ENCODE peak calls at places on chromosomes 2 and 18, in four cellular contexts. One of them, this sample, is unnamed.

GRCh38 chr2:174683392-174683759 is 80.9 kb downstream of the CHRNA1 start:
- DNase-seq in stimulated activated naive B cell treated with anti-CD40 and anti-IgM and Interleukin-4, amounts not matched to agents 10 μg/mL and 1 μg/mL and 100 μg/mL, for 72 hours: no peak
- DNase-seq in ELR: peak; percentile 67
- DNase-seq in psoas muscle: no peak
- DNase-seq in this sample: no peak

GRCh38 chr2:105712981-105713596 is 31.6 kb upstream of the NCK2 start:
- DNase-seq in stimulated activated naive B cell treated with anti-CD40 and anti-IgM and Interleukin-4, amounts not matched to agents 10 μg/mL and 1 μg/mL and 100 μg/mL, for 72 hours: no peak
- DNase-seq in ELR: peak; percentile 67
- DNase-seq in psoas muscle: no peak
- DNase-seq in this sample: no peak

GRCh38 chr2:67854103-67854502 is 208.7 kb downstream of the C1D start:
- DNase-seq in stimulated activated naive B cell treated with anti-CD40 and anti-IgM and Interleukin-4, amounts not matched to agents 10 μg/mL and 1 μg/mL and 100 μg/mL, for 72 hours: no peak
- DNase-seq in ELR: no peak
- DNase-seq in psoas muscle: no peak
- DNase-seq in this sample: no peak

GRCh38 chr2:28398101-28398834 is 5.6 kb downstream of the FOSL2 start:
- DNase-seq in stimulated activated naive B cell treated with anti-CD40 and anti-IgM and Interleukin-4, amounts not matched to agents 10 μg/mL and 1 μg/mL and 100 μg/mL, for 72 hours: no peak
- DNase-seq in ELR: peak; percentile 39
- DNase-seq in psoas muscle: peak; percentile 69
- DNase-seq in this sample: no peak

GRCh38 chr18:32010124-32010745 is 8.4 kb upstream of the RNF125 start:
- DNase-seq in stimulated activated naive B cell treated with anti-CD40 and anti-IgM and Interleukin-4, amounts not matched to agents 10 μg/mL and 1 μg/mL and 100 μg/mL, for 72 hours: no peak
- DNase-seq in ELR: peak; percentile 10
- DNase-seq in psoas muscle: no peak
- DNase-seq in this sample: no peak

GRCh38 chr2:27079233-27080139 is 1.1 kb downstream of the EMILIN1 start:
- DNase-seq in stimulated activated naive B cell treated with anti-CD40 and anti-IgM and Interleukin-4, amounts not matched to agents 10 μg/mL and 1 μg/mL and 100 μg/mL, for 72 hours: no peak
- DNase-seq in ELR: no peak
- DNase-seq in psoas muscle: peak; percentile 18
- DNase-seq in this sample: no peak

GRCh38 chr2:8710951-8711350 is 29.1 kb downstream of the ID2 start:
- DNase-seq in stimulated activated naive B cell treated with anti-CD40 and anti-IgM and Interleukin-4, amounts not matched to agents 10 μg/mL and 1 μg/mL and 100 μg/mL, for 72 hours: no peak
- DNase-seq in ELR: no peak
- DNase-seq in psoas muscle: no peak
- DNase-seq in this sample: no peak

GRCh38 chr2:241320394-241320793 is 4.7 kb downstream of the SEPTIN2 start:
- DNase-seq in stimulated activated naive B cell treated with anti-CD40 and anti-IgM and Interleukin-4, amounts not matched to agents 10 μg/mL and 1 μg/mL and 100 μg/mL, for 72 hours: no peak
- DNase-seq in ELR: no peak
- DNase-seq in psoas muscle: no peak
- DNase-seq in this sample: no peak

GRCh38 chr2:217510790-217511291 is 492.0 kb downstream of the TNS1 start:
- DNase-seq in stimulated activated naive B cell treated with anti-CD40 and anti-IgM and Interleukin-4, amounts not matched to agents 10 μg/mL and 1 μg/mL and 100 μg/mL, for 72 hours: peak; percentile 33
- DNase-seq in ELR: peak; percentile 88
- DNase-seq in psoas muscle: peak; percentile 22
- DNase-seq in this sample: peak; percentile 27

GRCh38 chr2:159432610-159433009 is 146.1 kb upstream of the WDSUB1 start:
- DNase-seq in stimulated activated naive B cell treated with anti-CD40 and anti-IgM and Interleukin-4, amounts not matched to agents 10 μg/mL and 1 μg/mL and 100 μg/mL, for 72 hours: no peak
- DNase-seq in ELR: no peak
- DNase-seq in psoas muscle: no peak
- DNase-seq in this sample: no peak

GRCh38 chr2:176002684-176003225 is 688 bp upstream of the LNPK start:
- DNase-seq in stimulated activated naive B cell treated with anti-CD40 and anti-IgM and Interleukin-4, amounts not matched to agents 10 μg/mL and 1 μg/mL and 100 μg/mL, for 72 hours: no peak
- DNase-seq in ELR: peak; percentile 35
- DNase-seq in psoas muscle: peak; percentile 24
- DNase-seq in this sample: no peak

GRCh38 chr18:58942486-58942885 is 77.8 kb downstream of the ZNF532 start:
- DNase-seq in stimulated activated naive B cell treated with anti-CD40 and anti-IgM and Interleukin-4, amounts not matched to agents 10 μg/mL and 1 μg/mL and 100 μg/mL, for 72 hours: no peak
- DNase-seq in ELR: no peak
- DNase-seq in psoas muscle: no peak
- DNase-seq in this sample: no peak

GRCh38 chr2:215436705-215437570 is 1.1 kb upstream of the FN1 start:
- DNase-seq in stimulated activated naive B cell treated with anti-CD40 and anti-IgM and Interleukin-4, amounts not matched to agents 10 μg/mL and 1 μg/mL and 100 μg/mL, for 72 hours: no peak
- DNase-seq in ELR: peak; percentile 47
- DNase-seq in psoas muscle: no peak
- DNase-seq in this sample: no peak

GRCh38 chr2:74655579-74655978 is 1.5 kb downstream of the SEMA4F start:
- DNase-seq in stimulated activated naive B cell treated with anti-CD40 and anti-IgM and Interleukin-4, amounts not matched to agents 10 μg/mL and 1 μg/mL and 100 μg/mL, for 72 hours: no peak
- DNase-seq in ELR: no peak
- DNase-seq in psoas muscle: no peak
- DNase-seq in this sample: no peak

GRCh38 chr18:43563780-43564179 is 286.5 kb upstream of the SYT4 start:
- DNase-seq in stimulated activated naive B cell treated with anti-CD40 and anti-IgM and Interleukin-4, amounts not matched to agents 10 μg/mL and 1 μg/mL and 100 μg/mL, for 72 hours: no peak
- DNase-seq in ELR: peak; percentile 4
- DNase-seq in psoas muscle: no peak
- DNase-seq in this sample: no peak

GRCh38 chr18:702957-703659 is 9.3 kb downstream of the ENOSF1 start:
- DNase-seq in stimulated activated naive B cell treated with anti-CD40 and anti-IgM and Interleukin-4, amounts not matched to agents 10 μg/mL and 1 μg/mL and 100 μg/mL, for 72 hours: no peak
- DNase-seq in ELR: peak; percentile 93
- DNase-seq in psoas muscle: no peak
- DNase-seq in this sample: no peak

GRCh38 chr18:78979058-78979680 is 449 bp upstream of the SALL3 start:
- DNase-seq in stimulated activated naive B cell treated with anti-CD40 and anti-IgM and Interleukin-4, amounts not matched to agents 10 μg/mL and 1 μg/mL and 100 μg/mL, for 72 hours: no peak
- DNase-seq in ELR: no peak
- DNase-seq in psoas muscle: no peak
- DNase-seq in this sample: no peak

GRCh38 chr2:241801611-241802420 is 7.2 kb upstream of the NEU4 start:
- DNase-seq in stimulated activated naive B cell treated with anti-CD40 and anti-IgM and Interleukin-4, amounts not matched to agents 10 μg/mL and 1 μg/mL and 100 μg/mL, for 72 hours: peak; percentile 23
- DNase-seq in ELR: no peak
- DNase-seq in psoas muscle: peak; percentile 11
- DNase-seq in this sample: no peak

GRCh38 chr2:222298311-222299150 is at the start of gene PAX3:
- DNase-seq in stimulated activated naive B cell treated with anti-CD40 and anti-IgM and Interleukin-4, amounts not matched to agents 10 μg/mL and 1 μg/mL and 100 μg/mL, for 72 hours: no peak
- DNase-seq in ELR: peak; percentile 95
- DNase-seq in psoas muscle: peak; percentile 64
- DNase-seq in this sample: no peak

GRCh38 chr18:40938615-40939014 is 1016.4 kb upstream of the PIK3C3 start:
- DNase-seq in stimulated activated naive B cell treated with anti-CD40 and anti-IgM and Interleukin-4, amounts not matched to agents 10 μg/mL and 1 μg/mL and 100 μg/mL, for 72 hours: no peak
- DNase-seq in ELR: no peak
- DNase-seq in psoas muscle: no peak
- DNase-seq in this sample: no peak

GRCh38 chr2:233409286-233409991 is 55.1 kb downstream of the DGKD start:
- DNase-seq in stimulated activated naive B cell treated with anti-CD40 and anti-IgM and Interleukin-4, amounts not matched to agents 10 μg/mL and 1 μg/mL and 100 μg/mL, for 72 hours: no peak
- DNase-seq in ELR: no peak
- DNase-seq in psoas muscle: no peak
- DNase-seq in this sample: no peak

GRCh38 chr2:52395912-52396311 is 1364.0 kb upstream of the NRXN1 start:
- DNase-seq in stimulated activated naive B cell treated with anti-CD40 and anti-IgM and Interleukin-4, amounts not matched to agents 10 μg/mL and 1 μg/mL and 100 μg/mL, for 72 hours: no peak
- DNase-seq in ELR: no peak
- DNase-seq in psoas muscle: no peak
- DNase-seq in this sample: no peak

GRCh38 chr2:189204322-189204941 is 24.9 kb upstream of the COL5A2 start:
- DNase-seq in stimulated activated naive B cell treated with anti-CD40 and anti-IgM and Interleukin-4, amounts not matched to agents 10 μg/mL and 1 μg/mL and 100 μg/mL, for 72 hours: no peak
- DNase-seq in ELR: peak; percentile 67
- DNase-seq in psoas muscle: no peak
- DNase-seq in this sample: no peak

GRCh38 chr2:219688560-219689445 is 61.4 kb downstream of the SLC4A3 start:
- DNase-seq in stimulated activated naive B cell treated with anti-CD40 and anti-IgM and Interleukin-4, amounts not matched to agents 10 μg/mL and 1 μg/mL and 100 μg/mL, for 72 hours: no peak
- DNase-seq in ELR: peak; percentile 96
- DNase-seq in psoas muscle: no peak
- DNase-seq in this sample: no peak

GRCh38 chr2:961786-962185 is 11.1 kb downstream of the SNTG2 start:
- DNase-seq in stimulated activated naive B cell treated with anti-CD40 and anti-IgM and Interleukin-4, amounts not matched to agents 10 μg/mL and 1 μg/mL and 100 μg/mL, for 72 hours: no peak
- DNase-seq in ELR: no peak
- DNase-seq in psoas muscle: no peak
- DNase-seq in this sample: no peak

GRCh38 chr2:168515502-168515901 is 59.4 kb downstream of the CERS6 start:
- DNase-seq in stimulated activated naive B cell treated with anti-CD40 and anti-IgM and Interleukin-4, amounts not matched to agents 10 μg/mL and 1 μg/mL and 100 μg/mL, for 72 hours: no peak
- DNase-seq in ELR: peak; percentile 61
- DNase-seq in psoas muscle: no peak
- DNase-seq in this sample: no peak

GRCh38 chr18:36130883-36131653 is 1.4 kb downstream of the ELP2 start:
- DNase-seq in stimulated activated naive B cell treated with anti-CD40 and anti-IgM and Interleukin-4, amounts not matched to agents 10 μg/mL and 1 μg/mL and 100 μg/mL, for 72 hours: no peak
- DNase-seq in ELR: no peak
- DNase-seq in psoas muscle: no peak
- DNase-seq in this sample: no peak

GRCh38 chr2:74205586-74205985 is 7.2 kb downstream of the MTHFD2 start:
- DNase-seq in stimulated activated naive B cell treated with anti-CD40 and anti-IgM and Interleukin-4, amounts not matched to agents 10 μg/mL and 1 μg/mL and 100 μg/mL, for 72 hours: no peak
- DNase-seq in ELR: no peak
- DNase-seq in psoas muscle: no peak
- DNase-seq in this sample: no peak

This sample was measured in GM12878.